ENCODE peak calls at places on chromosomes 6 and 20, in five cellular contexts. One of them, this sample, is unnamed.

GRCh38 chr6:43183441-43183840 is 1.4 kb downstream of the CUL9 start:
- DNase-seq in HCT116: no peak
- DNase-seq in putamen: no peak
- DNase-seq in effector CD4-positive, alpha-beta T cell: no peak
- DNase-seq in SHP77: no peak
- DNase-seq in this sample: no peak

GRCh38 chr20:60086936-60087562 is 128.8 kb downstream of the CDH26 start:
- DNase-seq in SHP77: no peak
- DNase-seq in putamen: no peak
- DNase-seq in HCT116: no peak
- DNase-seq in effector CD4-positive, alpha-beta T cell: no peak
- DNase-seq in this sample: no peak

GRCh38 chr6:56478202-56478601 is 164.5 kb downstream of the DST start:
- DNase-seq in putamen: no peak
- DNase-seq in HCT116: no peak
- DNase-seq in effector CD4-positive, alpha-beta T cell: no peak
- DNase-seq in SHP77: no peak
- DNase-seq in this sample: no peak

GRCh38 chr20:3898639-3899038 is 9.5 kb downstream of the PANK2 start:
- DNase-seq in SHP77: no peak
- DNase-seq in putamen: no peak
- DNase-seq in effector CD4-positive, alpha-beta T cell: no peak
- DNase-seq in HCT116: no peak
- DNase-seq in this sample: no peak

GRCh38 chr6:24522090-24522820 is 27.5 kb downstream of the ALDH5A1 start:
- DNase-seq in HCT116: no peak
- DNase-seq in effector CD4-positive, alpha-beta T cell: no peak
- DNase-seq in SHP77: peak
- DNase-seq in putamen: no peak
- DNase-seq in this sample: no peak

GRCh38 chr6:28349344-28349891 is 329 bp upstream of the ZKSCAN3 start:
- DNase-seq in putamen: no peak
- DNase-seq in effector CD4-positive, alpha-beta T cell: no peak
- DNase-seq in HCT116: no peak
- DNase-seq in SHP77: no peak
- DNase-seq in this sample: no peak

GRCh38 chr6:136201735-136202134 is 48.4 kb downstream of the MTFR2 start:
- DNase-seq in HCT116: no peak
- DNase-seq in putamen: no peak
- DNase-seq in effector CD4-positive, alpha-beta T cell: no peak
- DNase-seq in SHP77: no peak
- DNase-seq in this sample: no peak

GRCh38 chr6:124792386-124792785 is 169.9 kb upstream of the RNF217 start:
- DNase-seq in HCT116: no peak
- DNase-seq in effector CD4-positive, alpha-beta T cell: no peak
- DNase-seq in putamen: no peak
- DNase-seq in SHP77: no peak
- DNase-seq in this sample: no peak

GRCh38 chr6:119858901-119859300 is 509.3 kb upstream of the MAN1A1 start:
- DNase-seq in SHP77: no peak
- DNase-seq in HCT116: no peak
- DNase-seq in putamen: no peak
- DNase-seq in effector CD4-positive, alpha-beta T cell: no peak
- DNase-seq in this sample: no peak

GRCh38 chr6:4665489-4666417 is 110.5 kb upstream of the CDYL start:
- DNase-seq in putamen: no peak
- DNase-seq in effector CD4-positive, alpha-beta T cell: no peak
- DNase-seq in SHP77: no peak
- DNase-seq in HCT116: no peak
- DNase-seq in this sample: no peak

GRCh38 chr20:46351357-46352058 is 43.2 kb upstream of the CDH22 start:
- DNase-seq in effector CD4-positive, alpha-beta T cell: no peak
- DNase-seq in HCT116: no peak
- DNase-seq in SHP77: no peak
- DNase-seq in putamen: no peak
- DNase-seq in this sample: no peak

GRCh38 chr20:41078329-41078728 is 49.7 kb downstream of the TOP1 start:
- DNase-seq in SHP77: no peak
- DNase-seq in effector CD4-positive, alpha-beta T cell: no peak
- DNase-seq in HCT116: no peak
- DNase-seq in putamen: no peak
- DNase-seq in this sample: no peak

GRCh38 chr6:72674842-72675241 is 53.0 kb downstream of the KCNQ5 start:
- DNase-seq in putamen: no peak
- DNase-seq in effector CD4-positive, alpha-beta T cell: no peak
- DNase-seq in SHP77: no peak
- DNase-seq in HCT116: no peak
- DNase-seq in this sample: no peak

GRCh38 chr20:53149184-53149651 is 177.1 kb downstream of the TSHZ2 start:
- DNase-seq in effector CD4-positive, alpha-beta T cell: no peak
- DNase-seq in SHP77: no peak
- DNase-seq in putamen: no peak
- DNase-seq in HCT116: no peak
- DNase-seq in this sample: no peak

GRCh38 chr6:1729752-1730140 is 120.0 kb downstream of the FOXC1 start:
- DNase-seq in effector CD4-positive, alpha-beta T cell: no peak
- DNase-seq in SHP77: no peak
- DNase-seq in putamen: no peak
- DNase-seq in HCT116: no peak
- DNase-seq in this sample: no peak

GRCh38 chr6:15663057-15663638 is 320 bp upstream of the DTNBP1 start:
- DNase-seq in putamen: peak
- DNase-seq in HCT116: peak
- DNase-seq in SHP77: no peak
- DNase-seq in effector CD4-positive, alpha-beta T cell: no peak
- DNase-seq in this sample: no peak

GRCh38 chr6:104182811-104183210 is 676.9 kb downstream of the HACE1 start:
- DNase-seq in SHP77: no peak
- DNase-seq in effector CD4-positive, alpha-beta T cell: no peak
- DNase-seq in HCT116: no peak
- DNase-seq in putamen: peak
- DNase-seq in this sample: no peak

GRCh38 chr6:22637781-22638180 is 68.4 kb downstream of the HDGFL1 start:
- DNase-seq in putamen: no peak
- DNase-seq in effector CD4-positive, alpha-beta T cell: no peak
- DNase-seq in SHP77: no peak
- DNase-seq in HCT116: no peak
- DNase-seq in this sample: no peak

GRCh38 chr6:30599625-30600324 is 17.3 kb downstream of the PPP1R10 start:
- DNase-seq in SHP77: no peak
- DNase-seq in HCT116: no peak
- DNase-seq in putamen: no peak
- DNase-seq in effector CD4-positive, alpha-beta T cell: no peak
- DNase-seq in this sample: no peak

GRCh38 chr6:3525915-3526314 is 69.1 kb upstream of the SLC22A23 start:
- DNase-seq in SHP77: no peak
- DNase-seq in effector CD4-positive, alpha-beta T cell: no peak
- DNase-seq in putamen: no peak
- DNase-seq in HCT116: no peak
- DNase-seq in this sample: no peak

GRCh38 chr6:106751501-106752252 is 122.3 kb downstream of the QRSL1 start:
- DNase-seq in SHP77: peak
- DNase-seq in effector CD4-positive, alpha-beta T cell: no peak
- DNase-seq in HCT116: no peak
- DNase-seq in putamen: no peak
- DNase-seq in this sample: no peak

GRCh38 chr6:127516676-127517273 is 2.4 kb downstream of the MTCL3 start:
- DNase-seq in effector CD4-positive, alpha-beta T cell: peak
- DNase-seq in HCT116: peak
- DNase-seq in SHP77: peak
- DNase-seq in putamen: peak
- DNase-seq in this sample: no peak